ENCODE peak calls at places on chromosomes 13 and 19, in nine cellular contexts. G is adrenal gland, T is A549, K is tibial nerve, F is IMR-90, P is heart left ventricle, D is endothelial cell of umbilical vein, M is HCT116, C is prostate gland. X is an unnamed sample.

GRCh38 chr13:95643814-95644598 is 500 bp downstream of the DZIP1 start:
- DNase-seq in K (no peak), P (peak; percentile 17), C (no peak), F (peak; percentile 35), T (peak; percentile 10), G (no peak), M (no peak), D (peak; percentile 67), X (no peak)

GRCh38 chr19:57068921-57069697 is 50.7 kb upstream of the USP29 start:
- DNase-seq in T (no peak), M (no peak), K (no peak), P (no peak), G (peak; percentile 89), C (peak; percentile 18), F (no peak), D (no peak), X (no peak)

GRCh38 chr13:75353786-75354193 is 128.2 kb downstream of the TBC1D4 start:
- DNase-seq in M (no peak), K (no peak), F (peak; percentile 39), T (no peak), C (no peak), D (no peak), G (no peak), P (peak; percentile 21), X (no peak)

GRCh38 chr19:33689138-33689746 is 67.5 kb downstream of the CHST8 start:
- DNase-seq in K (no peak), M (no peak), T (no peak), P (no peak), G (no peak), C (no peak), F (no peak), D (no peak), X (no peak)

GRCh38 chr13:71358218-71358617 is 508.8 kb downstream of the DACH1 start:
- DNase-seq in M (no peak), D (peak; percentile 26), P (no peak), G (no peak), T (no peak), K (no peak), C (no peak), F (no peak), X (no peak)

GRCh38 chr19:36215276-36216171 is 618 bp downstream of the ZNF146 start:
- DNase-seq in C (no peak), P (no peak), D (peak; percentile 58), G (no peak), T (peak; percentile 57), M (no peak), F (peak; percentile 62), K (no peak), X (no peak)

GRCh38 chr13:101272886-101273285 is 143.4 kb downstream of the NALCN start:
- DNase-seq in P (no peak), D (no peak), T (no peak), C (no peak), F (no peak), M (no peak), K (no peak), G (no peak), X (no peak)

GRCh38 chr19:14437578-14438140 is 4.6 kb downstream of the PKN1 start:
- DNase-seq in F (no peak), K (no peak), P (no peak), D (no peak), G (no peak), C (no peak), M (no peak), T (no peak), X (no peak)

GRCh38 chr19:40805258-40805868 is 6.4 kb downstream of the EGLN2 start:
- DNase-seq in D (no peak), T (no peak), F (no peak), P (no peak), G (peak; percentile 67), C (peak; percentile 74), K (no peak), M (no peak), X (no peak)

GRCh38 chr13:31236211-31236786 is 36.5 kb downstream of the B3GLCT start:
- DNase-seq in C (no peak), D (peak; percentile 38), K (peak; percentile 21), P (no peak), G (no peak), M (peak; percentile 15), T (no peak), F (peak; percentile 54), X (no peak)

GRCh38 chr19:18193388-18194207 is 580 bp downstream of the MPV17L2 start:
- DNase-seq in G (peak; percentile 47), K (no peak), D (peak; percentile 6), F (no peak), M (no peak), C (no peak), P (no peak), T (no peak), X (no peak)

GRCh38 chr19:44207126-44207803 is 5.1 kb upstream of the ZNF227 start:
- DNase-seq in C (peak; percentile 78), T (peak; percentile 95), G (peak; percentile 90), K (peak; percentile 85), D (peak; percentile 91), M (peak; percentile 87), F (peak; percentile 93), P (peak; percentile 93), X (peak; percentile 87)
- TF ChIP-seq POLR2A in C (no peak), T (peak; percentile 30), G (no peak), K (peak; percentile 8), D (peak; percentile 82), M (no peak), F (no peak), P (peak; percentile 47), X (peak; percentile 11)

GRCh38 chr13:42056585-42056984 is 8.1 kb downstream of the DGKH start:
- DNase-seq in M (no peak), C (no peak), T (no peak), D (no peak), G (no peak), F (no peak), K (no peak), P (no peak), X (no peak)
- H3K4me3 ChIP-seq in M (no peak overlapping the region), C (no peak overlapping the region), T (no peak overlapping the region), D (no peak overlapping the region), G (no peak overlapping the region), F (no peak overlapping the region), K (no peak overlapping the region), P (no peak overlapping the region), X (no peak overlapping the region)

GRCh38 chr13:51768378-51768921 is 35.5 kb downstream of the DHRS12 start:
- DNase-seq in D (no peak), C (no peak), M (no peak), F (no peak), G (no peak), P (no peak), T (no peak), K (no peak), X (no peak)

GRCh38 chr13:51770160-51770559 is 33.8 kb downstream of the DHRS12 start:
- DNase-seq in F (no peak), K (no peak), M (no peak), G (no peak), T (no peak), P (no peak), D (no peak), C (no peak), X (no peak)

GRCh38 chr13:51768976-51769375 is 35.0 kb downstream of the DHRS12 start:
- DNase-seq in T (no peak), M (no peak), F (no peak), D (no peak), P (no peak), C (no peak), G (no peak), K (no peak), X (no peak)

GRCh38 chr13:51770681-51771417 is 33.1 kb downstream of the DHRS12 start:
- DNase-seq in C (no peak), P (no peak), G (no peak), T (no peak), M (no peak), F (no peak), K (no peak), D (no peak), X (no peak)

DNA sequence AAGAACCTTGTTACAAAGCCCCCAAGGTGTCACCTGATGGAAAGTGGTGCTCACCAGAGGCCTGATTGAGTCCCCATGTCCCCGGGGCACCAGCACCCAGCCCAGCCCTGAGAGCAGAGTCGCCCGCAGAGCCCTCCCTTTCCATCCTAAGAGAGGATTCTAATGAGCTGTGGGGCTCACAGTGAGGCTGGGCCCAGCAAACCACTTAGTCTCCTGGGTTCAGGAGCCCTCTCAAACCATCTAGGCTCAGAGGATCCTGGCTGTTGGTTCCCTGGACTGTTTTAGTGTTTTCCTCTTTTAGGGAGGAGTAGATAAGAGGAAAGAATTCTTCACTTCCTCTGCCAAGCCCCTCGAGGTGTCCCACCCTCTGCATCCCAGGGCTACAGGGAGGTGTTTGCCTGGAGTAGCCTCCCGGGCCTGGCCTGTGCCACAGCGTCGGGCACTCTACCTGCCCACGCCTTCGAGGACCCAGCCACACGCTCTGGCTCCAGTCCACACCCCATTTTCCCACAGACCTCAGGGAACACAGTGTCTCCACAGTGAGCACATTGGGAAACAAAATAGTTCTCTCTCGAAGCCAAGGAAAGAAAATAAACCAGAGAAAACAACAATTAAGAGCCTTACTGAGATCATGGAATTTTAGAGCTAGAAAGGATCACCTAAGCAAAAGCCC is 34.4 kb downstream of the DHRS12 start:
- DNase-seq in P (no peak), M (no peak), C (peak; percentile 49), G (no peak), D (no peak), T (no peak), F (no peak), K (peak; percentile 80), X (peak; percentile 48)
- TF ChIP-seq POLR2A in P (no peak), M (no peak), C (no peak), G (no peak), D (no peak), T (no peak), F (no peak), K (peak; percentile 42), X (no peak)

DNA sequence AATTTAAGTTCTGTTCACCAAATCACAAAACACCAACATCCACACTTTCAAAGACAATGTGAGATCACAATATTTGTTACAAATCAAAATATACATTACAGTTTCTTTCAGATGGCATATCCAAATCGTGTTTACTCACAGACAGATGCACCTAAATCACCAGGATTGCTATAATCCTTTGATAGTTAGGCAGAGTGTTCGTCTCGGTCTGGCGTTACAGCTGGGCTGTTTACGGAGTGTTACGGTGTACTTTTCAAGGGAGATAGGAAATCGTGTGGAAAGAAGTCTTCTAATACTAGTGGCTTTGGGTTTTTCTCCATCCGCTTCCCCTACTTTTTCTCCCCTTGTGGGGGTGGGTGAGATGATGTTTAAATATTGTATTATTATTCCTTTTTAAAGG is 1.9 kb downstream of the MAB21L1 start:
- DNase-seq in P (no peak), G (no peak), C (no peak), K (peak; percentile 16), F (no peak), M (no peak), T (no peak), D (no peak), X (no peak)
- H3K4me3 ChIP-seq in P (no peak overlapping the region), G (no peak overlapping the region), C (peak overlapping the region; percentile 37), K (peak overlapping the region; percentile 57), F (peak overlapping the region; percentile 20), M (no peak overlapping the region), T (no peak overlapping the region), D (no peak overlapping the region), X (peak overlapping the region; percentile 27)